ENCODE peak calls at places on chromosomes 5 and 9, in five cellular contexts. E is esophagus muscularis mucosa, A is stomach, P is prostate gland, D is GM12892. X is an unnamed sample.
A peak's percentile ranks its signal among the peaks of the same experiment; 100 is the strongest.

GRCh38 chr5:148443998-148444397 is 60.2 kb downstream of the FBXO38 start:
- DNase-seq in E (no peak), A (peak; percentile 39), P (peak; percentile 49), D (peak; percentile 5), X (peak; percentile 28)

GRCh38 chr9:91421022-91421765 is 2.4 kb downstream of the NFIL3 start:
- DNase-seq in E (no peak), A (no peak), P (peak; percentile 29), D (no peak), X (no peak)

GRCh38 chr9:72485821-72486605 is 35.4 kb upstream of the TMC1 start:
- DNase-seq in E (no peak), A (no peak), P (no peak), D (no peak), X (no peak)

GRCh38 chr9:85414399-85414798 is 327.4 kb downstream of the AGTPBP1 start:
- DNase-seq in E (no peak), A (no peak), P (no peak), D (no peak), X (no peak)

GRCh38 chr5:13143630-13144029 is 800.9 kb downstream of the DNAH5 start:
- DNase-seq in E (no peak), A (no peak), P (no peak), D (no peak), X (no peak)

GRCh38 chr9:3527653-3527960 is 1.8 kb upstream of the RFX3 start:
- DNase-seq in E (no peak), A (no peak), P (no peak), D (no peak), X (no peak)

GRCh38 chr9:92807757-92808725 is 43.4 kb upstream of the BICD2 start:
- DNase-seq in E (no peak), A (no peak), P (no peak), D (no peak), X (no peak)

GRCh38 chr5:167552356-167552755 is 739.1 kb upstream of the WWC1 start:
- DNase-seq in E (peak; percentile 37), A (no peak), P (no peak), D (no peak), X (no peak)

GRCh38 chr5:87210076-87210475 is 57.6 kb upstream of the RASA1 start:
- DNase-seq in E (no peak), A (no peak), P (no peak), D (no peak), X (no peak)

GRCh38 chr9:23160952-23161469 is 665.0 kb downstream of the ELAVL2 start:
- DNase-seq in E (no peak), A (no peak), P (no peak), D (no peak), X (no peak)

GRCh38 chr9:97510797-97511761 is 9.6 kb downstream of the TMOD1 start:
- DNase-seq in E (no peak), A (no peak), P (no peak), D (no peak), X (no peak)

GRCh38 chr9:72365525-72366256 is 683 bp upstream of the ZFAND5 start:
- DNase-seq in E (peak; percentile 96), A (peak; percentile 85), P (peak; percentile 76), D (peak; percentile 53), X (no peak)

GRCh38 chr9:135309763-135310125 is 169.8 kb upstream of the PPP1R26 start:
- DNase-seq in E (no peak), A (no peak), P (no peak), D (no peak), X (no peak)

GRCh38 chr5:10988637-10989036 is 227.6 kb upstream of the DAP start:
- DNase-seq in E (no peak), A (no peak), P (no peak), D (no peak), X (no peak)

GRCh38 chr5:123487298-123487697 is 24.7 kb upstream of the CSNK1G3 start:
- DNase-seq in E (no peak), A (no peak), P (no peak), D (no peak), X (no peak)

GRCh38 chr9:130027533-130028370 is 15.2 kb downstream of the FNBP1 start:
- DNase-seq in E (no peak), A (no peak), P (no peak), D (no peak), X (no peak)

GRCh38 chr9:108787664-108788048 is 68.1 kb downstream of the ACTL7B start:
- DNase-seq in E (no peak), A (no peak), P (peak; percentile 20), D (no peak), X (no peak)

GRCh38 chr9:115118471-115119156 is 657 bp upstream of the TNC start:
- DNase-seq in E (no peak), A (peak; percentile 60), P (peak; percentile 69), D (no peak), X (peak; percentile 92)

GRCh38 chr5:3325811-3326568 is 269.6 kb upstream of the IRX1 start:
- DNase-seq in E (no peak), A (no peak), P (peak; percentile 20), D (no peak), X (peak; percentile 57)

GRCh38 chr5:119470105-119470763 is 17.9 kb downstream of the HSD17B4 start:
- DNase-seq in E (no peak), A (no peak), P (no peak), D (no peak), X (no peak)

GRCh38 chr9:95511232-95511951 is 5.4 kb downstream of the PTCH1 start:
- DNase-seq in E (no peak), A (peak; percentile 50), P (peak; percentile 65), D (no peak), X (no peak)

GRCh38 chr9:137085918-137086530 is 761 bp upstream of the MAN1B1 start:
- DNase-seq in E (no peak), A (peak; percentile 44), P (no peak), D (no peak), X (no peak)

GRCh38 chr9:35736201-35736633 is 3.8 kb downstream of the CREB3 start:
- DNase-seq in E (no peak), A (peak; percentile 75), P (peak; percentile 62), D (no peak), X (peak; percentile 20)

GRCh38 chr5:16867585-16867953 is 68.5 kb downstream of the MYO10 start:
- DNase-seq in E (no peak), A (no peak), P (no peak), D (no peak), X (no peak)

GRCh38 chr5:133467325-133467700 is 145.0 kb downstream of the FSTL4 start:
- DNase-seq in E (no peak), A (peak; percentile 14), P (no peak), D (no peak), X (no peak)

GRCh38 chr5:90020575-90021535 is 388.7 kb downstream of the CETN3 start:
- DNase-seq in E (no peak), A (no peak), P (no peak), D (peak; percentile 1), X (no peak)
- TF ChIP-seq POLR2AphosphoS5 in E (no peak), A (peak; percentile 72), P (peak; percentile 52), D (no peak), X (no peak)

GRCh38 chr9:106961623-106962022 is 98.7 kb downstream of the ZNF462 start:
- DNase-seq in E (peak; percentile 34), A (no peak), P (no peak), D (no peak), X (no peak)
- TF ChIP-seq POLR2AphosphoS5 in E (no peak), A (no peak), P (no peak), D (no peak), X (no peak)

DNA sequence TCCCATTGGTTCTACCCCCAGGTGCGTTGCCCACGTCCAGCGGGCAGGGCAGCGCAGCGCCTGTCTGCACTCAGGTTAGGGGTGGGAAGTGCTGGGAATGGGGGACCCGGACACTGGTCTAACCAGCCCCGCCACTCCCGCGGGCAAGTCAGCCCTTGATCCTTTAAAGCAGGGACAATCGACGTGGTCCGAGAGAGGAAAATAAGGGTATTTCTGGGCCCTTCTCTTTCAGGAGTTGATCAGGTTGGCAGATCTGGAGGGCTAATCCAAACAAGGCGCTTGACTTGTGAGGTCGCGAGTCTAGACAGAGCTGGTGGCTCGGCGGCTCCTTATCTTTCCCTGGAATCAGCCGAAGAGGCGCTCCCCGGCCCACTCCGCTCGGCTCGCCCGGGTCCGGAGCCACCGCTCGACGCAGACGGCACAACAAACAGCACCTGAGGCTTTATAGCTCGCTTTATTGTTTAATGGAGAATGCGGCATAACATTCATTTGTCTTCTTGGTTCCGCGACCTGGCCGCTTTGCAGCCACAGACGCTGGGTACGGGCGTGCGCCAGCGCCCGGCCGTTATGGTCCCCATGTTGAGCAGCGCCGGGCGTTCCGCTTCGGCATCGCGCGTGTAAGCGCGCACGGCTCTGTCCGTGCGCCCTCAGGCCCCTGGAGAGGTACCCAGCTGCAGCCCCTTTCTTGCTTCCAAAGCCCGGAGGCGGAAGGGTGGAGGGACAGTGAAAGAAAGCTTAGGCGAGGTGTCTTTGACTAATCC is 15.8 kb downstream of the ISL1 start:
- DNase-seq in E (no peak), A (no peak), P (no peak), D (no peak), X (no peak)
- TF ChIP-seq POLR2AphosphoS5 in E (no peak), A (no peak), P (no peak), D (no peak), X (no peak)

GRCh38 chr5:673837-674629 is 19.1 kb downstream of the TPPP start:
- DNase-seq in E (no peak), A (no peak), P (no peak), D (no peak), X (no peak)
- TF ChIP-seq POLR2AphosphoS5 in E (no peak), A (no peak), P (no peak), D (no peak), X (no peak)

GRCh38 chr9:68668127-68668526 is 36.9 kb upstream of the PIP5K1B start:
- DNase-seq in E (no peak), A (no peak), P (no peak), D (no peak), X (no peak)

GRCh38 chr9:68672215-68672614 is 32.8 kb upstream of the PIP5K1B start:
- DNase-seq in E (no peak), A (no peak), P (no peak), D (no peak), X (no peak)

GRCh38 chr9:68672625-68673024 is 32.4 kb upstream of the PIP5K1B start:
- DNase-seq in E (no peak), A (no peak), P (no peak), D (no peak), X (no peak)

GRCh38 chr9:68664036-68664435 is 41.0 kb upstream of the PIP5K1B start:
- DNase-seq in E (no peak), A (no peak), P (no peak), D (no peak), X (no peak)

DNA sequence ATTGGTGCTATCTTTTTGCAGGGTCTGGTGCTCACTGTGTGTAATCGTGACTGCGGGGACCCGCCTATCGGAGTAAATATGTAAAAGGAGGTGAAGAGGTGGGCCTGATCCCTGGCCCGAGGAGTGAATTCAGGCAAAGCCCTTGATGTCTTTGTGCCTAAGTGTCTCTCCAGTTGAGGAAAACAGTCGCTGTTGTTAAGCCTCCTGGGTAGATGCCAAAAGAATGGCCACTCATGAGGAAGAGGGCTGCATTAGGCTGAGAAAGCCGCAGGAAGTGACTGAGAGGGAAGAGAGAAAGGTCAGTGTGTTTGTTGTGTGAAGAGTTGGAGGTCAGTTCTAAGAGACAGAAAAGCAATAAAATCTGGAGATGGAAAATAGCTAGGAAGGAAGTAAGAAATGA is 35.9 kb upstream of the PIP5K1B start:
- DNase-seq in E (no peak), A (no peak), P (no peak), D (no peak), X (no peak)
- TF ChIP-seq POLR2AphosphoS5 in E (no peak), A (no peak), P (no peak), D (no peak), X (no peak)

X was measured in SK-N-MC.